ENCODE peak calls at places on chromosomes 13 and 19, in four cellular contexts. I, P, U and O are unnamed samples.

GRCh38 chr13:47420568-47420967 is 523.7 kb upstream of the HTR2A start:
- DNase-seq in I (no peak), P (no peak), U (no peak), O (no peak)

GRCh38 chr13:73338389-73338788 is 279.6 kb downstream of the KLF5 start:
- DNase-seq in P (peak; percentile 17), U (no peak), I (no peak), O (no peak)

GRCh38 chr13:21043898-21044297 is 17.5 kb downstream of the LATS2 start:
- DNase-seq in P (no peak), U (no peak), I (no peak), O (no peak)

GRCh38 chr13:46296920-46297319 is 85.2 kb downstream of the LRRC63 start:
- DNase-seq in U (no peak), I (no peak), P (peak; percentile 13), O (no peak)

GRCh38 chr19:45352062-45352461 is 11.5 kb downstream of the KLC3 start:
- DNase-seq in P (no peak), U (no peak), I (no peak), O (no peak)

GRCh38 chr19:58476498-58477015 is 405 bp downstream of the ZNF446 start:
- DNase-seq in P (no peak), U (peak; percentile 29), I (no peak), O (no peak)

GRCh38 chr13:113916330-113916815 is 52.5 kb upstream of the GAS6 start:
- DNase-seq in I (no peak), U (peak; percentile 12), P (no peak), O (no peak)

GRCh38 chr19:4829001-4829712 is 2.4 kb downstream of the TICAM1 start:
- DNase-seq in I (no peak), P (peak; percentile 62), U (no peak), O (no peak)

GRCh38 chr19:11950312-11950711 is 14.5 kb upstream of the ZNF763 start:
- DNase-seq in I (no peak), P (no peak), U (no peak), O (no peak)
- H3K9me3 ChIP-seq in I (peaks cover 99% of the 10 kb centered on the region), P (peaks cover 11% of the 10 kb centered on the region), U (peaks cover 79% of the 10 kb centered on the region), O (peaks cover 98% of the 10 kb centered on the region)

DNA sequence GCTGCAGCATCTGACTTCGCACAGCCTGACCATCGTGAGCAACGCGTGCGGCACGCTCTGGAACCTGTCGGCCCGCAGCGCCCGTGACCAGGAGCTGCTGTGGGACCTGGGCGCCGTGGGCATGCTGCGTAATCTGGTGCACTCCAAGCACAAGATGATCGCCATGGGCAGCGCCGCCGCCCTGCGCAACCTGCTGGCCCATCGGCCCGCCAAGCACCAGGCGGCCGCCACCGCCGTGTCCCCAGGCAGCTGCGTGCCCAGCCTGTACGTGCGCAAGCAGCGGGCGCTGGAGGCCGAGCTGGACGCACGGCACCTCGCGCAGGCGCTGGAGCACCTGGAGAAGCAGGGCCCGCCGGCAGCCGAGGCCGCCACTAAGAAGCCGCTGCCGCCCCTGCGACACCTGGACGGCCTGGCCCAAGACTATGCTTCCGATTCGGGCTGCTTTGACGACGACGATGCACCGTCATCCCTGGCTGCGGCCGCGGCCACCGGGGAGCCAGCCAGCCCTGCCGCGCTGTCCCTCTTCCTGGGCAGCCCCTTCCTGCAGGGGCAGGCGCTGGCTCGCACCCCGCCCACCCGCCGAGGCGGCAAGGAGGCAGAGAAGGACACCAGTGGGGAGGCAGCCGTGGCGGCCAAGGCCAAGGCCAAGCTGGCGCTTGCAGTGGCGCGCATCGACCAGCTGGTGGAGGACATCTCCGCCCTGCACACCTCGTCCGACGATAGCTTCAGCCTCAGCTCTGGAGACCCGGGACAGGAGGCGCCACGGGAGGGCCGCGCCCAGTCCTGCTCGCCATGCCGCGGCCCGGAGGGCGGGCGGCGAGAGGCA is 13.6 kb downstream of the C19orf25 start:
- DNase-seq in P (peak; percentile 35), I (peak; percentile 85), U (peak; percentile 81), O (no peak)
- TF ChIP-seq CTCF in P (peak; percentile 16), I (peak; percentile 60), U (peak; percentile 67), O (peak; percentile 54)

GRCh38 chr19:35346193-35347052 is 1.3 kb upstream of the FFAR1 start:
- DNase-seq in I (peak; percentile 86), U (peak; percentile 19), P (no peak), O (peak; percentile 55)
- H3K4me1 ChIP-seq in I (no peaks in the 10 kb centered on the region), U (no peaks in the 10 kb centered on the region), P (no peaks in the 10 kb centered on the region), O (peaks cover 10% of the 10 kb centered on the region)

DNA sequence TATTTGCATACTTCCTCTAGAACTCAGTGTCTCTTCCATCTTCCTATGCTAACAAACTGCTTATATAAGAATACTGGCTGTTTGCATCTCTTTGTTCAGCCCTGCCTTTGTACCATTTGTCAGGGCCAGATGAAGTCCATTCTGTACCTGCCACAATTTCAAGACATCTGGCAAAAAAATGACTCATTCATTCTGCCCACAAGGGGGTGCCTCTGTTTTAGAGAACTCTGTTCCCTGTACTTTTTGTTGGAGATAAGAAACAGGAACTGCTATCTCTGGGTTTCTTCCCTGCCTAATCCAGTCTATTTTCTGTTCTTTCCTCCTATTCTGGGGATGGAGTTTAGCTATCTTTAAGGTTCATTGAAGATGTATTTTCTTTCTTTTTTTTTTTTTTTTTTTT is 23.0 kb downstream of the ZNF568 start:
- DNase-seq in U (no peak), I (no peak), P (no peak), O (no peak)
- H3K9me3 ChIP-seq in U (peaks cover 28% of the 10 kb centered on the region), I (peaks cover 100% of the 10 kb centered on the region), P (no peaks in the 10 kb centered on the region), O (peaks cover 48% of the 10 kb centered on the region)

GRCh38 chr19:57406516-57407123 is 4.3 kb upstream of the ZNF17 start:
- DNase-seq in I (peak; percentile 83), U (peak; percentile 91), P (peak; percentile 54), O (peak; percentile 62)
- TF ChIP-seq CTCF in I (peak; percentile 59), U (peak; percentile 90), P (peak; percentile 31), O (peak; percentile 70)

GRCh38 chr19:1170938-1171754 is 2.9 kb downstream of the SBNO2 start:
- DNase-seq in U (no peak), P (no peak), I (peak; percentile 76), O (peak; percentile 47)
- H3K4me1 ChIP-seq in U (no peaks in the 10 kb centered on the region), P (peaks cover 54% of the 10 kb centered on the region), I (peaks cover 26% of the 10 kb centered on the region), O (peaks cover 70% of the 10 kb centered on the region)

DNA sequence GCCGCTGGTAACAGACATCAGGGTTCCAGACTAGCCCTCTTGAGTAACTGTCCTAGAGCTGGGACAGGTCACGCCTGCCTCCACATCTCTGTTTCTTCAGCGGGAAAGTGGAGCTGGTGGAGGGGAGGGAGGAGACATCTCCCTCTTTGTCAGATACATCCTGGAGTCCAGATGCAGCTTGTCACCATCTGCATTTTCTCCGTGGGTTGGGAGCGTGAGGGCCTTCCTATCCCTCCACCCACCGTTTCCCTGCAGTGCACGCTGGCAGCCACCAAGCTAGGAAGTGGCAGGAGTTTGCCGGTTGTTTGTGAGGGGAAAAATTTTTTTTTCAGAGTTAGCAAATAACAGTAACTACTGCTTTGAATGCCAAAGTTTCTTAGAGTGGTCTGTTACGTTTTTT is 20.0 kb upstream of the SMIM17 start:
- DNase-seq in I (no peak), U (no peak), P (no peak), O (no peak)
- H3K9me3 ChIP-seq in I (peaks cover 100% of the 10 kb centered on the region), U (peaks cover 7% of the 10 kb centered on the region), P (no peaks in the 10 kb centered on the region), O (peaks cover 84% of the 10 kb centered on the region)

DNA sequence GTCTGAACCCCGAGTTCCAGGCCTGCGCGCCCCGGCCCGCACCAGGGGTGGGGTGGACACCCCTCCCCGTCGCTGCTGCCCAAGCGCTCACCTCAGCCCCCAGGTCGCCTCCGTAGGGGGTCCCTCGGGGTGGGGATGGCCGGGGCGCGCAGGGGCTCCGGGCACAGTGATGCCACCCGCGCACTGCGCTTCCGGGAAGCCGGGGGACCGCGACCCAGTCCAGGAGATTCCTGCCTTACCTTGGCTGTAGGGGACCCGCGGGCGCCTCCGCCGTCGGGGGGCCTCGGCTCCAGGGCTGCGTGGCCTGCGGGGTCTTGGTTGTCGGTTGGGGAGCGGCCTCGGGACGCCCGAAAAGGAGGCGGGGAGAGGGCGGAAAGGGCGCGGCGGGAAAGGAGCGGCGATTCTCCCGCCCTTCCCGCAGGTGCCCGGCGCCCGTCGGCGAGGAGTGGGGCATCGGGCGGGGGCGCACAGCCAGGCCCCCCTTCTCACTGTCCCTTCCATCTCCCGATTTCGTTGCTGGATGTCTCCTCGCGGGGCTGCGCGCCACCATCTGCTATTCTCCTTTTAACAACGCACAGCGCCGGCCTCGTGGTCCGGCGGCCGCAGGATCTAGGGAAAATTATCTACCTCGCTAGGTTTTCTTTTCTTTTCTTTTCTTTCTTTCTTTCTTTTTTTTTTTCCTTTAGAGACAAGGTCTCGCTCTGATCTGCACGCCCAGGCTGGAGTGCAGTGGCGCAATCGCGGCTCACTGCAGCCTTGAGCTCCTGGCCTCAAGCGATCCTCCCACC is at the start of gene KEAP1:
- DNase-seq in P (peak; percentile 28), U (peak; percentile 55), I (peak; percentile 87), O (peak; percentile 59)
- TF ChIP-seq CTCF in P (no peak), U (no peak), I (no peak), O (no peak)

DNA sequence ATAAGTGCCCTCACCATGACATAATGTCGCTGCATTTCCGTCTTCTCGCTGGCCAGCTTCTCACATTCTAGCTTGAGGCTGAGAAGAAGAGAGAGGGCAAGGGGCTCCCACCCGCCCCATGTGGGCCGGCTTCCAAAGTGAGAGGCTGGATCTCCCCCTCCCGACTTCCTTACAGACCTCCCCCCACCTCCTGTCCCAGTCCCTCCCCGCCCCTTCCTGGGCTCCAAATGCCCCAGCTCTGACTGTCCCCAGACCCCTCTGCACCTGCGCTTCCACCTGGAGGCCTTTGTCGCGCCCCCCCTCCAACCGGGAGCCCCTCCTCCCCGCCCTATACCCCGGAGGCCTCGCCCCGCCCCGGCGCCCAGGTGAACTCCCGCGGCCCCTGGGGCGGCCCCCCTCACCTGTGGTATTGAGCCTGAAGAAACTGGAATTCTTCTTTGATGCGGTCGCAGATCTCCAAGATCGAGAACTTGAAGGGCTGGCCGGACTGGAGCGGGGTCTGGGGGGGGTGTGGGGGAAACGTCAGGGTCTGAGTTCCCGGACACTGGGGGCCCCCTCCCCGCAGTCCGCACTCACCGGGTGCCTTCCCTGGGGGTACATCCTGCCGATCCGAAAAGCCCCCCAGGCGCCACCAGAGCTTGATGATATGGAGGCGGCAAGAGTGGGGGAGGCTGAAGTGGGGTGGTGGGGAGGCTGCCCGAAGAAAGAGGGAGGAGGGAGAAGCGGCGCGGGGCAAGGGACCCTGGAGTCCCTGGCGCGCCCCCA is 593 bp downstream of the TLE2 start:
- DNase-seq in U (peak; percentile 76), P (peak; percentile 34), I (no peak), O (no peak)
- H3K4me1 ChIP-seq in U (peaks cover 3% of the 10 kb centered on the region), P (peaks cover 13% of the 10 kb centered on the region), I (peaks cover 4% of the 10 kb centered on the region), O (peaks cover 13% of the 10 kb centered on the region)